ENCODE peak calls at places on chromosomes 2 and 18, in nine cellular contexts. One of them, this sample, is unnamed.

GRCh38 chr2:23528690-23529089 is 143.7 kb downstream of the KLHL29 start:
- DNase-seq in fibroblast of villous mesenchyme: no peak
- DNase-seq in NCI-H69: no peak
- DNase-seq in lower lobe of right lung: no peak
- DNase-seq in T-cell: no peak
- DNase-seq in kidney: no peak
- DNase-seq in cerebellum: no peak
- DNase-seq in activated T-helper 9 cell treated with anti-CD3 and anti-CD28 coated beads, Interleukin-2, amount 50 U/mL, for 16 hours: no peak
- DNase-seq in AG04449: no peak
- DNase-seq in this sample: no peak

GRCh38 chr2:88639865-88640264 is 12.6 kb upstream of the EIF2AK3 start:
- DNase-seq in fibroblast of villous mesenchyme: no peak
- DNase-seq in NCI-H69: no peak
- DNase-seq in lower lobe of right lung: no peak
- DNase-seq in T-cell: no peak
- DNase-seq in kidney: no peak
- DNase-seq in cerebellum: no peak
- DNase-seq in activated T-helper 9 cell treated with anti-CD3 and anti-CD28 coated beads, Interleukin-2, amount 50 U/mL, for 16 hours: no peak
- DNase-seq in AG04449: no peak
- DNase-seq in this sample: no peak

GRCh38 chr2:2843969-2844548 is 513.0 kb upstream of the MYT1L start:
- DNase-seq in fibroblast of villous mesenchyme: no peak
- DNase-seq in NCI-H69: peak; percentile 16
- DNase-seq in lower lobe of right lung: no peak
- DNase-seq in T-cell: no peak
- DNase-seq in kidney: no peak
- DNase-seq in cerebellum: no peak
- DNase-seq in activated T-helper 9 cell treated with anti-CD3 and anti-CD28 coated beads, Interleukin-2, amount 50 U/mL, for 16 hours: no peak
- DNase-seq in AG04449: no peak
- DNase-seq in this sample: no peak

GRCh38 chr2:29601872-29602271 is 319.5 kb downstream of the ALK start:
- DNase-seq in fibroblast of villous mesenchyme: no peak
- DNase-seq in NCI-H69: peak; percentile 3
- DNase-seq in lower lobe of right lung: no peak
- DNase-seq in T-cell: no peak
- DNase-seq in kidney: no peak
- DNase-seq in cerebellum: no peak
- DNase-seq in activated T-helper 9 cell treated with anti-CD3 and anti-CD28 coated beads, Interleukin-2, amount 50 U/mL, for 16 hours: no peak
- DNase-seq in AG04449: no peak
- DNase-seq in this sample: no peak

GRCh38 chr18:5970032-5970431 is 74.7 kb upstream of the TMEM200C start:
- DNase-seq in fibroblast of villous mesenchyme: no peak
- DNase-seq in NCI-H69: peak; percentile 81
- DNase-seq in lower lobe of right lung: no peak
- DNase-seq in T-cell: no peak
- DNase-seq in kidney: no peak
- DNase-seq in cerebellum: no peak
- DNase-seq in activated T-helper 9 cell treated with anti-CD3 and anti-CD28 coated beads, Interleukin-2, amount 50 U/mL, for 16 hours: no peak
- DNase-seq in AG04449: no peak
- DNase-seq in this sample: no peak

GRCh38 chr2:45191096-45191863 is 182.0 kb upstream of the SIX2 start:
- DNase-seq in fibroblast of villous mesenchyme: no peak
- DNase-seq in NCI-H69: no peak
- DNase-seq in lower lobe of right lung: no peak
- DNase-seq in T-cell: no peak
- DNase-seq in kidney: no peak
- DNase-seq in cerebellum: no peak
- DNase-seq in activated T-helper 9 cell treated with anti-CD3 and anti-CD28 coated beads, Interleukin-2, amount 50 U/mL, for 16 hours: no peak
- DNase-seq in AG04449: no peak
- DNase-seq in this sample: no peak

GRCh38 chr2:650343-651310 is 26.6 kb downstream of the TMEM18 start:
- DNase-seq in fibroblast of villous mesenchyme: no peak
- DNase-seq in NCI-H69: no peak
- DNase-seq in lower lobe of right lung: no peak
- DNase-seq in T-cell: no peak
- DNase-seq in kidney: no peak
- DNase-seq in cerebellum: no peak
- DNase-seq in activated T-helper 9 cell treated with anti-CD3 and anti-CD28 coated beads, Interleukin-2, amount 50 U/mL, for 16 hours: no peak
- DNase-seq in AG04449: no peak
- DNase-seq in this sample: no peak

GRCh38 chr2:235779444-235779896 is 285.6 kb downstream of the AGAP1 start:
- DNase-seq in fibroblast of villous mesenchyme: peak; percentile 68
- DNase-seq in NCI-H69: peak; percentile 64
- DNase-seq in lower lobe of right lung: peak; percentile 68
- DNase-seq in T-cell: peak; percentile 26
- DNase-seq in kidney: peak; percentile 82
- DNase-seq in cerebellum: peak; percentile 78
- DNase-seq in activated T-helper 9 cell treated with anti-CD3 and anti-CD28 coated beads, Interleukin-2, amount 50 U/mL, for 16 hours: peak; percentile 6
- DNase-seq in AG04449: no peak
- DNase-seq in this sample: peak; percentile 39

GRCh38 chr18:25190468-25190867 is 161.5 kb downstream of the ZNF521 start:
- DNase-seq in fibroblast of villous mesenchyme: no peak
- DNase-seq in NCI-H69: no peak
- DNase-seq in lower lobe of right lung: no peak
- DNase-seq in T-cell: no peak
- DNase-seq in kidney: no peak
- DNase-seq in cerebellum: no peak
- DNase-seq in activated T-helper 9 cell treated with anti-CD3 and anti-CD28 coated beads, Interleukin-2, amount 50 U/mL, for 16 hours: no peak
- DNase-seq in AG04449: no peak
- DNase-seq in this sample: no peak

GRCh38 chr18:22324191-22325131 is 93.3 kb downstream of the CTAGE1 start:
- DNase-seq in fibroblast of villous mesenchyme: peak; percentile 62
- DNase-seq in NCI-H69: no peak
- DNase-seq in lower lobe of right lung: peak; percentile 79
- DNase-seq in T-cell: no peak
- DNase-seq in kidney: peak; percentile 87
- DNase-seq in cerebellum: no peak
- DNase-seq in activated T-helper 9 cell treated with anti-CD3 and anti-CD28 coated beads, Interleukin-2, amount 50 U/mL, for 16 hours: no peak
- DNase-seq in AG04449: no peak
- DNase-seq in this sample: no peak

GRCh38 chr2:238855299-238855698 is 7.4 kb downstream of the TWIST2 start:
- DNase-seq in fibroblast of villous mesenchyme: no peak
- DNase-seq in NCI-H69: no peak
- DNase-seq in lower lobe of right lung: no peak
- DNase-seq in T-cell: no peak
- DNase-seq in kidney: no peak
- DNase-seq in cerebellum: no peak
- DNase-seq in activated T-helper 9 cell treated with anti-CD3 and anti-CD28 coated beads, Interleukin-2, amount 50 U/mL, for 16 hours: no peak
- DNase-seq in AG04449: no peak
- DNase-seq in this sample: no peak

GRCh38 chr2:207765960-207766582 is 3.6 kb downstream of the FZD5 start:
- DNase-seq in fibroblast of villous mesenchyme: no peak
- DNase-seq in NCI-H69: peak; percentile 28
- DNase-seq in lower lobe of right lung: no peak
- DNase-seq in T-cell: no peak
- DNase-seq in kidney: no peak
- DNase-seq in cerebellum: no peak
- DNase-seq in activated T-helper 9 cell treated with anti-CD3 and anti-CD28 coated beads, Interleukin-2, amount 50 U/mL, for 16 hours: no peak
- DNase-seq in AG04449: no peak
- DNase-seq in this sample: no peak

GRCh38 chr2:103991591-103991990 is 862.3 kb upstream of the POU3F3 start:
- DNase-seq in fibroblast of villous mesenchyme: no peak
- DNase-seq in NCI-H69: no peak
- DNase-seq in lower lobe of right lung: no peak
- DNase-seq in T-cell: no peak
- DNase-seq in kidney: no peak
- DNase-seq in cerebellum: no peak
- DNase-seq in activated T-helper 9 cell treated with anti-CD3 and anti-CD28 coated beads, Interleukin-2, amount 50 U/mL, for 16 hours: no peak
- DNase-seq in AG04449: no peak
- DNase-seq in this sample: no peak

GRCh38 chr2:122174061-122174460 is 418.6 kb downstream of the TSN start:
- DNase-seq in fibroblast of villous mesenchyme: no peak
- DNase-seq in NCI-H69: no peak
- DNase-seq in lower lobe of right lung: no peak
- DNase-seq in T-cell: no peak
- DNase-seq in kidney: no peak
- DNase-seq in cerebellum: no peak
- DNase-seq in activated T-helper 9 cell treated with anti-CD3 and anti-CD28 coated beads, Interleukin-2, amount 50 U/mL, for 16 hours: no peak
- DNase-seq in AG04449: no peak
- DNase-seq in this sample: no peak

GRCh38 chr2:29011650-29012060 is 30.6 kb downstream of the TOGARAM2 start:
- DNase-seq in fibroblast of villous mesenchyme: peak; percentile 32
- DNase-seq in NCI-H69: peak; percentile 31
- DNase-seq in lower lobe of right lung: peak; percentile 78
- DNase-seq in T-cell: peak; percentile 92
- DNase-seq in kidney: peak; percentile 86
- DNase-seq in cerebellum: peak; percentile 22
- DNase-seq in activated T-helper 9 cell treated with anti-CD3 and anti-CD28 coated beads, Interleukin-2, amount 50 U/mL, for 16 hours: peak; percentile 48
- DNase-seq in AG04449: no peak
- DNase-seq in this sample: peak; percentile 60

GRCh38 chr2:51490576-51491234 is 458.8 kb upstream of the NRXN1 start:
- DNase-seq in fibroblast of villous mesenchyme: no peak
- DNase-seq in NCI-H69: peak; percentile 98
- DNase-seq in lower lobe of right lung: no peak
- DNase-seq in T-cell: no peak
- DNase-seq in kidney: no peak
- DNase-seq in cerebellum: no peak
- DNase-seq in activated T-helper 9 cell treated with anti-CD3 and anti-CD28 coated beads, Interleukin-2, amount 50 U/mL, for 16 hours: no peak
- DNase-seq in AG04449: no peak
- DNase-seq in this sample: no peak

GRCh38 chr2:71455741-71456569 is 2.6 kb downstream of the DYSF start:
- DNase-seq in fibroblast of villous mesenchyme: no peak
- DNase-seq in NCI-H69: peak; percentile 53
- DNase-seq in lower lobe of right lung: no peak
- DNase-seq in T-cell: no peak
- DNase-seq in kidney: no peak
- DNase-seq in cerebellum: no peak
- DNase-seq in activated T-helper 9 cell treated with anti-CD3 and anti-CD28 coated beads, Interleukin-2, amount 50 U/mL, for 16 hours: no peak
- DNase-seq in AG04449: no peak
- DNase-seq in this sample: no peak

GRCh38 chr2:233892793-233893192 is 24.4 kb upstream of the TRPM8 start:
- DNase-seq in fibroblast of villous mesenchyme: no peak
- DNase-seq in NCI-H69: peak; percentile 1
- DNase-seq in lower lobe of right lung: no peak
- DNase-seq in T-cell: no peak
- DNase-seq in kidney: no peak
- DNase-seq in cerebellum: no peak
- DNase-seq in activated T-helper 9 cell treated with anti-CD3 and anti-CD28 coated beads, Interleukin-2, amount 50 U/mL, for 16 hours: no peak
- DNase-seq in AG04449: no peak
- DNase-seq in this sample: no peak

GRCh38 chr18:44180683-44181082 is 500.0 kb upstream of the SETBP1 start:
- DNase-seq in fibroblast of villous mesenchyme: no peak
- DNase-seq in NCI-H69: no peak
- DNase-seq in lower lobe of right lung: no peak
- DNase-seq in T-cell: no peak
- DNase-seq in kidney: no peak
- DNase-seq in cerebellum: no peak
- DNase-seq in activated T-helper 9 cell treated with anti-CD3 and anti-CD28 coated beads, Interleukin-2, amount 50 U/mL, for 16 hours: no peak
- DNase-seq in AG04449: no peak
- DNase-seq in this sample: no peak

GRCh38 chr2:241129086-241129871 is 20.0 kb downstream of the PASK start:
- DNase-seq in fibroblast of villous mesenchyme: no peak
- DNase-seq in NCI-H69: no peak
- DNase-seq in lower lobe of right lung: no peak
- DNase-seq in T-cell: no peak
- DNase-seq in kidney: peak; percentile 66
- DNase-seq in cerebellum: no peak
- DNase-seq in activated T-helper 9 cell treated with anti-CD3 and anti-CD28 coated beads, Interleukin-2, amount 50 U/mL, for 16 hours: no peak
- DNase-seq in AG04449: no peak
- DNase-seq in this sample: no peak

GRCh38 chr2:61018319-61018750 is 280 bp upstream of the PUS10 start:
- DNase-seq in fibroblast of villous mesenchyme: no peak
- DNase-seq in NCI-H69: no peak
- DNase-seq in lower lobe of right lung: no peak
- DNase-seq in T-cell: no peak
- DNase-seq in kidney: no peak
- DNase-seq in cerebellum: no peak
- DNase-seq in activated T-helper 9 cell treated with anti-CD3 and anti-CD28 coated beads, Interleukin-2, amount 50 U/mL, for 16 hours: no peak
- DNase-seq in AG04449: no peak
- DNase-seq in this sample: no peak

GRCh38 chr2:55334728-55335127 is 65.7 kb upstream of the MTIF2 start:
- DNase-seq in fibroblast of villous mesenchyme: no peak
- DNase-seq in NCI-H69: no peak
- DNase-seq in lower lobe of right lung: no peak
- DNase-seq in T-cell: no peak
- DNase-seq in kidney: no peak
- DNase-seq in cerebellum: no peak
- DNase-seq in activated T-helper 9 cell treated with anti-CD3 and anti-CD28 coated beads, Interleukin-2, amount 50 U/mL, for 16 hours: no peak
- DNase-seq in AG04449: no peak
- DNase-seq in this sample: no peak

GRCh38 chr2:165847001-165847400 is 53.0 kb upstream of the GALNT3 start:
- DNase-seq in fibroblast of villous mesenchyme: no peak
- DNase-seq in NCI-H69: no peak
- DNase-seq in lower lobe of right lung: no peak
- DNase-seq in T-cell: no peak
- DNase-seq in kidney: no peak
- DNase-seq in cerebellum: no peak
- DNase-seq in activated T-helper 9 cell treated with anti-CD3 and anti-CD28 coated beads, Interleukin-2, amount 50 U/mL, for 16 hours: no peak
- DNase-seq in AG04449: no peak
- DNase-seq in this sample: no peak

GRCh38 chr2:224650815-224651439 is 65.2 kb downstream of the CCDC195 start:
- DNase-seq in fibroblast of villous mesenchyme: peak; percentile 65
- DNase-seq in NCI-H69: peak; percentile 68
- DNase-seq in lower lobe of right lung: no peak
- DNase-seq in T-cell: no peak
- DNase-seq in kidney: no peak
- DNase-seq in cerebellum: peak; percentile 58
- DNase-seq in activated T-helper 9 cell treated with anti-CD3 and anti-CD28 coated beads, Interleukin-2, amount 50 U/mL, for 16 hours: no peak
- DNase-seq in AG04449: peak; percentile 10
- DNase-seq in this sample: no peak

GRCh38 chr2:167177196-167177595 is 288.9 kb downstream of the XIRP2 start:
- DNase-seq in fibroblast of villous mesenchyme: no peak
- DNase-seq in NCI-H69: no peak
- DNase-seq in lower lobe of right lung: no peak
- DNase-seq in T-cell: no peak
- DNase-seq in kidney: no peak
- DNase-seq in cerebellum: no peak
- DNase-seq in activated T-helper 9 cell treated with anti-CD3 and anti-CD28 coated beads, Interleukin-2, amount 50 U/mL, for 16 hours: no peak
- DNase-seq in AG04449: no peak
- DNase-seq in this sample: no peak

GRCh38 chr18:12879840-12880531 is 4.1 kb downstream of the PTPN2 start:
- DNase-seq in fibroblast of villous mesenchyme: no peak
- DNase-seq in NCI-H69: no peak
- DNase-seq in lower lobe of right lung: no peak
- DNase-seq in T-cell: no peak
- DNase-seq in kidney: no peak
- DNase-seq in cerebellum: no peak
- DNase-seq in activated T-helper 9 cell treated with anti-CD3 and anti-CD28 coated beads, Interleukin-2, amount 50 U/mL, for 16 hours: no peak
- DNase-seq in AG04449: no peak
- DNase-seq in this sample: no peak